ENCODE peak calls at places on chromosomes 1 and 21, in ten cellular contexts. W is HepG2, U is left lung, P is spleen, S is transverse colon, B is A549, V is Peyer's patch, X is endodermal cell, I is right atrium auricular region, A is lung. O is an unnamed sample.

GRCh38 chr1:94909486-94909885 is 17.4 kb downstream of the CNN3 start:
- DNase-seq in W (no peak), U (no peak), P (no peak), S (no peak), B (no peak), V (no peak), X (peak; percentile 58), I (no peak), A (no peak), O (no peak)

GRCh38 chr21:14889080-14889805 is 175.6 kb downstream of the NRIP1 start:
- DNase-seq in W (peak; percentile 92), U (no peak), P (no peak), S (peak; percentile 47), B (no peak), V (no peak), X (no peak), I (no peak), A (no peak), O (no peak)

GRCh38 chr1:23574265-23574754 is 15.0 kb upstream of the ID3 start:
- DNase-seq in W (no peak), U (no peak), P (peak; percentile 47), S (no peak), B (no peak), V (no peak), X (no peak), I (no peak), A (no peak), O (no peak)

GRCh38 chr21:25752389-25752788 is 17.6 kb downstream of the GABPA start:
- DNase-seq in W (no peak), U (no peak), P (no peak), S (no peak), B (no peak), V (no peak), X (no peak), I (no peak), A (no peak), O (no peak)

GRCh38 chr1:183609313-183609712 is 19.1 kb upstream of the NCF2 start:
- DNase-seq in W (peak; percentile 43), U (no peak), P (no peak), S (peak; percentile 39), B (peak; percentile 67), V (no peak), X (peak; percentile 54), I (peak; percentile 89), A (peak; percentile 52), O (no peak)

GRCh38 chr1:153545067-153546055 is at the start of gene S100A4:
- DNase-seq in W (peak; percentile 93), U (peak; percentile 96), P (peak; percentile 93), S (peak; percentile 97), B (peak; percentile 94), V (peak; percentile 96), X (peak; percentile 98), I (peak; percentile 97), A (peak; percentile 97), O (peak; percentile 92)

GRCh38 chr21:23478381-23478780 is 2128.9 kb downstream of the MRPL39 start:
- DNase-seq in W (no peak), U (no peak), P (no peak), S (no peak), B (no peak), V (no peak), X (no peak), I (no peak), A (no peak), O (no peak)

GRCh38 chr1:228258486-228258885 is 50.6 kb downstream of the OBSCN start:
- DNase-seq in W (no peak), U (no peak), P (no peak), S (no peak), B (no peak), V (no peak), X (no peak), I (no peak), A (no peak), O (no peak)

GRCh38 chr1:50251592-50252165 is 143.0 kb downstream of the ELAVL4 start:
- DNase-seq in W (no peak), U (no peak), P (peak; percentile 76), S (no peak), B (no peak), V (no peak), X (peak; percentile 86), I (no peak), A (no peak), O (no peak)

GRCh38 chr1:201028473-201028889 is 5.0 kb upstream of the KIF21B start:
- DNase-seq in W (peak; percentile 33), U (no peak), P (no peak), S (peak; percentile 79), B (no peak), V (no peak), X (no peak), I (peak; percentile 70), A (peak; percentile 51), O (no peak)

GRCh38 chr21:40595806-40596205 is 251.2 kb downstream of the DSCAM start:
- DNase-seq in W (no peak), U (no peak), P (no peak), S (no peak), B (no peak), V (no peak), X (no peak), I (no peak), A (no peak), O (no peak)

GRCh38 chr1:39381839-39382238 is 109.6 kb upstream of the BMP8A start:
- DNase-seq in W (no peak), U (no peak), P (no peak), S (no peak), B (no peak), V (no peak), X (no peak), I (no peak), A (no peak), O (no peak)

GRCh38 chr1:85681087-85681486 is 27.1 kb downstream of the ZNHIT6 start:
- DNase-seq in W (peak; percentile 97), U (no peak), P (no peak), S (no peak), B (peak; percentile 60), V (no peak), X (no peak), I (no peak), A (no peak), O (no peak)

GRCh38 chr1:212780759-212781158 is 10.8 kb downstream of the NSL1 start:
- DNase-seq in W (no peak), U (no peak), P (no peak), S (no peak), B (no peak), V (no peak), X (no peak), I (no peak), A (no peak), O (no peak)

GRCh38 chr1:212781225-212781624 is 10.4 kb downstream of the NSL1 start:
- DNase-seq in W (no peak), U (no peak), P (no peak), S (no peak), B (no peak), V (no peak), X (no peak), I (no peak), A (no peak), O (no peak)

GRCh38 chr1:212782422-212783154 is 9.0 kb downstream of the NSL1 start:
- DNase-seq in W (peak; percentile 3), U (no peak), P (no peak), S (no peak), B (peak; percentile 48), V (no peak), X (no peak), I (no peak), A (no peak), O (no peak)

GRCh38 chr1:212785871-212786270 is 5.7 kb downstream of the NSL1 start:
- DNase-seq in W (no peak), U (no peak), P (no peak), S (no peak), B (no peak), V (no peak), X (no peak), I (no peak), A (no peak), O (no peak)

DNA sequence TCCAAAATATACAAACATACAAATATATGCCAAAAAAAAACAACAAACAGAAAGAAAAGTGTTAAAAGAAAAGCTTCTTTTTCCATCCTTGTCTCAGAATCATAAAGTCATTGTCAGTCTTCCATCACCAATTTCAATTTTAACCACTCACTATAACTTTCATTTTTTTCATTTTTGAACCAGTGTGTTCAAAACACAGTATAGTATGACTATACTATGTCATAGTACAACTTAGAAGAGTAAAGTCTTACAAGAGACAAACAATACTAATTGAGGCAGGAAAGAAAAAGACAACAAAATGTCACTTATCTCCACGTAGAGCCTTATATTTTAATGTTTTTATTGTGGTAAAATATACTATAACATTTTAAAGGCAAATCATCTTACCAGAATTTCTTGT is 7.6 kb downstream of the NSL1 start:
- DNase-seq in W (no peak), U (no peak), P (no peak), S (no peak), B (no peak), V (no peak), X (no peak), I (no peak), A (no peak), O (no peak)
- H3K27ac ChIP-seq in W (no peak overlapping the region), U (no peak overlapping the region), P (no peak overlapping the region), S (no peak overlapping the region), B (no peak overlapping the region), V (no peak overlapping the region), X (no peak overlapping the region), I (no peak overlapping the region), A (no peak overlapping the region), O (no peak overlapping the region)

GRCh38 chr1:150560986-150561829 is 12.0 kb downstream of the ADAMTSL4 start:
- DNase-seq in W (peak; percentile 81), U (peak; percentile 96), P (peak; percentile 97), S (peak; percentile 96), B (peak; percentile 97), V (peak; percentile 97), X (peak; percentile 97), I (peak; percentile 97), A (peak; percentile 95), O (peak; percentile 97)
- H3K4me1 ChIP-seq in W (peaks cover 46% of the 10 kb centered on the region), U (peaks cover 54% of the 10 kb centered on the region), P (peaks cover 75% of the 10 kb centered on the region), S (peaks cover 65% of the 10 kb centered on the region), B (peaks cover 50% of the 10 kb centered on the region), V (peaks cover 14% of the 10 kb centered on the region), X (peaks cover 10% of the 10 kb centered on the region), I (no peaks in the 10 kb centered on the region), A (peaks cover 34% of the 10 kb centered on the region), O (peaks cover 34% of the 10 kb centered on the region)

GRCh38 chr21:43867936-43868335 is 2.9 kb downstream of the AGPAT3 start:
- DNase-seq in W (peak; percentile 87), U (no peak), P (no peak), S (no peak), B (no peak), V (no peak), X (no peak), I (no peak), A (no peak), O (no peak)
- H3K27ac ChIP-seq in W (peak overlapping the region; percentile 89), U (no peak overlapping the region), P (no peak overlapping the region), S (peak overlapping the region; percentile 99), B (no peak overlapping the region), V (peak overlapping the region; percentile 99), X (no peak overlapping the region), I (peak overlapping the region; percentile 95), A (no peak overlapping the region), O (no peak overlapping the region)

DNA sequence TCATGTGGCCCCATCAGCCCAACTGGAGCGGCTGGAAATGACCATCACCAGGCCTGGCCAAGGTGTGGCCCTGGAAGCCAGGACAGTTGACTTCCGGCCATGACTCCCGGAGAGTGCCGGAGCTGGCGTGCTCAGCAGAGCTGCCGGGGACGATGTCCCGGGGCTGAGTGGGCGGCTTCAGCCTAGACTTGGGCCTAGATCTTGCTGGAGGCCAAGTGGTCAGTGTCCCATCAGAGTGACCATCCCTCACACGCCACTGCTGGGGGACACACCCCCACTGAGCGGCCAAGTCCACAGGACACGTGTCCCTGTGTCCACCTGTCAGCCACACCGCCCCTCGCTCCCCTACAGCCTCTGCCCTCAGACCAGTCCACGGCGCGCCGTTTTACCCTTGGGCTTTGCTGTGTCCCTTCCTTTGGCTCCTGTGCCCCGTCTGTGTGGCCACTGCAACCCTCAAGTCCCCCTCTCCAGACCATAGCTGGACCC is 4.0 kb downstream of the FAAP20 start:
- DNase-seq in W (no peak), U (no peak), P (no peak), S (no peak), B (no peak), V (no peak), X (peak; percentile 58), I (no peak), A (no peak), O (no peak)
- H3K4me1 ChIP-seq in W (peaks cover 45% of the 10 kb centered on the region), U (peaks cover 35% of the 10 kb centered on the region), P (peaks cover 38% of the 10 kb centered on the region), S (peaks cover 36% of the 10 kb centered on the region), B (peaks cover 16% of the 10 kb centered on the region), V (no peaks in the 10 kb centered on the region), X (peaks cover 5% of the 10 kb centered on the region), I (no peaks in the 10 kb centered on the region), A (peaks cover 12% of the 10 kb centered on the region), O (no peaks in the 10 kb centered on the region)